ENCODE peak calls at places on chromosomes 11 and 22, in seven cellular contexts. R is AG10803, S is CD14-positive monocyte, K is choroid plexus epithelial cell, Q is cardiac muscle cell, V is endothelial cell, N is GM23338. G is an unnamed sample.

GRCh38 chr11:59417023-59417422 is 9.2 kb downstream of the OR5A2 start:
- DNase-seq in R (no peak), S (no peak), K (no peak), Q (no peak), V (no peak), N (no peak), G (no peak)

GRCh38 chr22:46352276-46352675 is 16.8 kb downstream of the TRMU start:
- DNase-seq in R (no peak), S (no peak), K (no peak), Q (no peak), V (no peak), N (no peak), G (no peak)

GRCh38 chr11:118145285-118146227 is 7.1 kb downstream of the SCN4B start:
- DNase-seq in R (peak), S (peak), K (peak), Q (peak), V (peak), N (peak), G (peak)

GRCh38 chr11:102560555-102561011 is 30.0 kb upstream of the MMP7 start:
- DNase-seq in R (peak), S (no peak), K (peak), Q (no peak), V (no peak), N (no peak), G (no peak)

GRCh38 chr11:47236482-47236881 is 12.1 kb downstream of the ACP2 start:
- DNase-seq in R (peak), S (no peak), K (peak), Q (no peak), V (no peak), N (no peak), G (no peak)

GRCh38 chr11:727859-728748 is 19.2 kb upstream of the TALDO1 start:
- DNase-seq in R (peak), S (peak), K (peak), Q (peak), V (peak), N (peak), G (peak)

GRCh38 chr11:112794321-112794720 is 166.9 kb upstream of the NCAM1 start:
- DNase-seq in R (peak), S (no peak), K (no peak), Q (no peak), V (no peak), N (no peak), G (no peak)

GRCh38 chr11:589798-590197 is 13.5 kb downstream of the PHRF1 start:
- DNase-seq in R (no peak), S (no peak), K (no peak), Q (no peak), V (no peak), N (no peak), G (no peak)

GRCh38 chr11:109362059-109362458 is 59.9 kb upstream of the C11orf87 start:
- DNase-seq in R (no peak), S (no peak), K (no peak), Q (no peak), V (no peak), N (no peak), G (no peak)

GRCh38 chr22:39135092-39135896 is 17.2 kb downstream of the CBX7 start:
- DNase-seq in R (peak), S (no peak), K (peak), Q (peak), V (peak), N (peak), G (no peak)
- TF ChIP-seq CTCF in R (peak), S (peak), K (peak), Q (peak), V (peak), N (peak), G (no peak)

DNA sequence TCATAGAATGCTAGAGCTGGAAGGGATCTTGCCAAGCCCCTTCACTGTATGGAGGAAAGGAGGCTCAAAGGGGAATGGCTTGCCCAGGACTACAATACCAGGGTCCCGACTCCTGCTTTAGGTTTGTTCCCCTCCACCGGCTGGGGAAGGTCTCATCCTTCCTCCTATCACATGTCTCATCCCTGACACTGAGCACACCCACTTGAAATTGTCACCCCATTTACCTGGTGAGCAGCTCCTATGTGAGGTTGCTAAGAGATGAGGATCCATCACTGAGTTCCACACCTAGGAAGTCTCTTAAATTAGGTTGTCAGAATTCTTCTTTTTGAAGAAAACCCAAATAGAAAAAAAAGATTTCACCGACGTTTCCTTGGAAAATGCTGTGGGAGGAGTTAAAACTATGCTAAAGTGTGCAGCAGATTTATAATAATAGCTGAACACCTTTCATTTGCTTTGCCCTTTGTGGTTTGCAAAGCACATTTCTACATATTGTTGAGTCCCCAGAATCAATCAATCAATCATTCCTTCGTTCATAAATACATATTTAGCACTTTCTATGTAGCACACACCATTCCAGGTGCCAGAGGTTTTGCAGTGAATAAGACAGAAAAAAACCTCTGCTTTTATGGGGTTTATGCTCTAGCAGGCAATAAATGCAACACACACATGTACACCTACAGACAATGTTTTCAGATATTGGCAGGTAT is 91.7 kb downstream of the TENM4 start:
- DNase-seq in R (no peak), S (no peak), K (no peak), Q (no peak), V (no peak), N (no peak), G (no peak)
- TF ChIP-seq CTCF in R (no peak), S (no peak), K (no peak), Q (no peak), V (no peak), N (no peak), G (no peak)

GRCh38 chr11:50423208-50423607 is 390.5 kb downstream of the OR4C45 start:
- DNase-seq in R (no peak), S (no peak), K (peak), Q (no peak), V (no peak), N (no peak), G (no peak)
- TF ChIP-seq CTCF in R (no peak), S (no peak), K (no peak), Q (no peak), V (no peak), N (no peak), G (no peak)

DNA sequence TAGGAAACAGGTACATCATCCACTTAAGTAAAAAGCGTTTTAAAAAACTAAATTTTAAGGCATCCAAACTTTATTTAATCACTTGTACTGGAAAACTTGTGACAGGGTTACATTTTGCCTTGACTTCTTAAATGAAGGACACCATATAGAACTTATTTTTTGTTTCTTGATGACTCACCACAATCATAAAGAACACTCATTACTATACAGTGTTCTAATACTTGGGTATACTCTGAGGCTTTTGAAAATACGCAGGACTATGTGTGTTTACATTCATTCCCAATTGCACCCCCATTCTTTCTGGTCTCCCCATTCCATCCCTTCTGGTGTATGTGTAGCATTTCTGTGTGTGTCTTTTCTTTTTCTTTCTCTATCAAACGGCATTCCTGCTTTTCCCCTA is 69.9 kb downstream of the ZBTB44 start:
- DNase-seq in R (no peak), S (no peak), K (no peak), Q (no peak), V (no peak), N (no peak), G (no peak)
- TF ChIP-seq CTCF in R (no peak), S (no peak), K (no peak), Q (no peak), V (no peak), N (no peak), G (no peak)

GRCh38 chr11:41206388-41206787 is 253.1 kb downstream of the LRRC4C start:
- DNase-seq in R (no peak), S (no peak), K (no peak), Q (no peak), V (no peak), N (peak), G (no peak)

GRCh38 chr11:41201156-41201555 is 258.3 kb downstream of the LRRC4C start:
- DNase-seq in R (no peak), S (no peak), K (peak), Q (peak), V (peak), N (peak), G (no peak)
- TF ChIP-seq CTCF in R (peak), S (no peak), K (peak), Q (peak), V (peak), N (peak), G (no peak)

GRCh38 chr11:83835423-83835822 is 549.3 kb upstream of the CCDC90B start:
- DNase-seq in R (no peak), S (no peak), K (no peak), Q (no peak), V (no peak), N (no peak), G (no peak)

GRCh38 chr11:83831929-83832328 is 545.8 kb upstream of the CCDC90B start:
- DNase-seq in R (no peak), S (no peak), K (no peak), Q (no peak), V (no peak), N (no peak), G (no peak)

GRCh38 chr11:83840326-83840725 is 554.2 kb upstream of the CCDC90B start:
- DNase-seq in R (no peak), S (no peak), K (no peak), Q (no peak), V (no peak), N (no peak), G (no peak)

DNA sequence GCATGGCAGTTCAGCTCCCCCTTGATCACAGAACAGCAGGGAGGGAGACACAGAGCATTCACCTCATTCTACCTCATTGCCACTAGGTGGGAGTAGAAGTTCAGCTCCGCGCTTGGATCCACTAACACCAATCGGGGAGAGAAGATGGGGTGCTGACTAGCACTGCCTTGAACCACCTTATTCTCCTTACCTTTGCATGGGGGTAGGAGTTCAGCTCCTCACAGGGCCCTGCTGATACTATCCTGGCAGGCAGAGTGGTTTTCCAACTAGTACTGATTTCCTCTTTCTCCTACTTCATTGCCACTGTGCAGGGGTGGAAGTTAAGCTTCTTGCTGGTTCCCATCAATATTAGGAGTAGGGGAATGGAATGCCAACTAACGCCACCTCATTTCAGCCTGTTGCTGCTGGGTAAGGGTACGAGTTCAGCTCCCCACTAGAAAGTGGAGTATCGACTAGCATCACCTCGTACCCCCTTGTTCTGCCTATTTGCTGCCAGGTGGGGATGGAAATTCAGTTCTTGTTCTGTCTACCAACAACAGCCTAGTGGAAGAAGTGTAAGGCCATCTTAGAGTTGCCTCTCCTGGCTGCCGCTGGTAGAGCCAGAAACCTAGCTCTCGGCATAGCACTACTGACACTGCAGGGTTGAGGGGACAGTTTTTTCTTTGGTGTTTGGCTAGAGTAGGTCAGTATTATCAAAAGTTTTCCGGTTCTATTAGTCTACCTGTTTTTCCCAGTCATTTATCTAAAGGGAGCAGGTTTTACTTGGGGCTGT is 550.9 kb upstream of the CCDC90B start:
- DNase-seq in R (peak), S (no peak), K (peak), Q (peak), V (peak), N (peak), G (no peak)
- TF ChIP-seq CTCF in R (peak), S (no peak), K (peak), Q (peak), V (peak), N (peak), G (no peak)

GRCh38 chr11:68004551-68005335 is 846 bp upstream of the UNC93B1 start:
- DNase-seq in R (no peak), S (no peak), K (no peak), Q (no peak), V (no peak), N (no peak), G (no peak)
- TF ChIP-seq CTCF in R (no peak), S (no peak), K (no peak), Q (no peak), V (no peak), N (no peak), G (no peak)

DNA sequence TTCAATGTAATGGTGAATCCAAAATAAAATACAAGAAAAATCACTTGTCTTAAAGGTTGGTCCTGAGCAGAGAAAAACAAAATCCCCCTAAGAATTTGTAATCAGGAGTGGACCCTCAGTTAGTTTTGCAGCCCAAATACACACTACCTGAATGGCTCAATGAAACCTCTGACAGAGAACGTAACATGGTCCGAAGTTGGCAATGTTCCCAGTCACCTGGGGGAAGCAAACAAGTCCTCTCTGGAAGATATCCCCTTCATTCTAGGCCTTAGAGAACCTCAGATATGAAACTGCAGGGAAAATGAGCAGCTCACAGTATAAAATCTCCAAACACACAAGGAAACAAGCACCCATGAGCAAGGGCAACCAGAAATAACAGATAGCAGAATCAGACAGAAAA is 58.2 kb downstream of the MORC2 start:
- DNase-seq in R (no peak), S (no peak), K (no peak), Q (no peak), V (no peak), N (no peak), G (no peak)
- TF ChIP-seq CTCF in R (no peak), S (no peak), K (no peak), Q (no peak), V (no peak), N (no peak), G (no peak)

G was measured in omental fat pad.